ENCODE peak calls at places on chromosomes 3 and 15, in seven cellular contexts. O, Q, S, N, U, C and H are unnamed samples.

GRCh38 chr15:47332481-47332880 is 384.8 kb upstream of the SEMA6D start:
- DNase-seq in O (no peak), Q (no peak), S (no peak), N (no peak), U (no peak), C (no peak), H (no peak)

GRCh38 chr3:122101646-122102045 is 46.5 kb downstream of the CD86 start:
- DNase-seq in O (no peak), Q (no peak), S (no peak), N (no peak), U (peak; percentile 55), C (no peak), H (peak; percentile 21)

GRCh38 chr3:176631175-176631574 is 566.1 kb downstream of the TBL1XR1 start:
- DNase-seq in O (no peak), Q (no peak), S (no peak), N (no peak), U (no peak), C (no peak), H (no peak)

GRCh38 chr15:68411276-68411675 is 20.7 kb downstream of the ITGA11 start:
- DNase-seq in O (peak; percentile 20), Q (no peak), S (no peak), N (no peak), U (no peak), C (peak; percentile 37), H (no peak)

GRCh38 chr15:63332367-63333078 is 49.1 kb downstream of the CA12 start:
- DNase-seq in O (no peak), Q (no peak), S (no peak), N (no peak), U (peak; percentile 56), C (no peak), H (no peak)

GRCh38 chr15:79128556-79128955 is 38.0 kb upstream of the RASGRF1 start:
- DNase-seq in O (no peak), Q (no peak), S (no peak), N (no peak), U (no peak), C (no peak), H (no peak)

GRCh38 chr3:15287565-15288330 is 44.6 kb downstream of the SH3BP5 start:
- DNase-seq in O (peak; percentile 83), Q (peak; percentile 82), S (no peak), N (peak; percentile 78), U (no peak), C (peak; percentile 93), H (no peak)

GRCh38 chr3:109683746-109684145 is 346.4 kb upstream of the DPPA4 start:
- DNase-seq in O (no peak), Q (no peak), S (no peak), N (no peak), U (no peak), C (no peak), H (no peak)

GRCh38 chr3:69288161-69288895 is 97.6 kb downstream of the FRMD4B start:
- DNase-seq in O (no peak), Q (no peak), S (peak; percentile 75), N (no peak), U (peak; percentile 20), C (no peak), H (peak; percentile 69)

GRCh38 chr15:80494311-80494710 is 90.1 kb downstream of the ARNT2 start:
- DNase-seq in O (no peak), Q (no peak), S (no peak), N (no peak), U (peak; percentile 40), C (no peak), H (no peak)

GRCh38 chr15:33226559-33227181 is 32.2 kb upstream of the FMN1 start:
- DNase-seq in O (peak; percentile 14), Q (no peak), S (peak; percentile 25), N (peak; percentile 55), U (peak; percentile 3), C (no peak), H (peak; percentile 44)

GRCh38 chr3:128489860-128490649 is 2.9 kb downstream of the GATA2 start:
- DNase-seq in O (peak; percentile 56), Q (no peak), S (peak; percentile 64), N (peak; percentile 30), U (peak; percentile 71), C (peak; percentile 62), H (no peak)

GRCh38 chr3:27456554-27456953 is 27.6 kb downstream of the SLC4A7 start:
- DNase-seq in O (no peak), Q (no peak), S (no peak), N (no peak), U (no peak), C (no peak), H (no peak)

GRCh38 chr15:74808073-74808839 is 4.4 kb upstream of the LMAN1L start:
- DNase-seq in O (no peak), Q (no peak), S (no peak), N (peak; percentile 54), U (no peak), C (no peak), H (no peak)

GRCh38 chr15:33131880-33132279 is 62.6 kb downstream of the FMN1 start:
- DNase-seq in O (no peak), Q (no peak), S (no peak), N (no peak), U (no peak), C (no peak), H (no peak)

GRCh38 chr15:70669966-70670658 is 93.2 kb downstream of the UACA start:
- DNase-seq in O (peak; percentile 28), Q (no peak), S (no peak), N (peak; percentile 70), U (peak; percentile 42), C (no peak), H (no peak)

GRCh38 chr3:194109192-194109863 is 26.6 kb upstream of the HES1 start:
- DNase-seq in O (no peak), Q (no peak), S (no peak), N (no peak), U (no peak), C (no peak), H (no peak)

GRCh38 chr15:74203914-74204431 is 1.4 kb upstream of the STRA6 start:
- DNase-seq in O (no peak), Q (no peak), S (peak; percentile 45), N (no peak), U (no peak), C (peak; percentile 88), H (no peak)

GRCh38 chr3:196643201-196643749 is 3.8 kb downstream of the NRROS start:
- DNase-seq in O (no peak), Q (no peak), S (no peak), N (no peak), U (no peak), C (peak; percentile 78), H (peak; percentile 81)

GRCh38 chr15:92226020-92226612 is 167.6 kb upstream of the ST8SIA2 start:
- DNase-seq in O (no peak), Q (no peak), S (peak; percentile 17), N (no peak), U (peak; percentile 28), C (no peak), H (no peak)

DNA sequence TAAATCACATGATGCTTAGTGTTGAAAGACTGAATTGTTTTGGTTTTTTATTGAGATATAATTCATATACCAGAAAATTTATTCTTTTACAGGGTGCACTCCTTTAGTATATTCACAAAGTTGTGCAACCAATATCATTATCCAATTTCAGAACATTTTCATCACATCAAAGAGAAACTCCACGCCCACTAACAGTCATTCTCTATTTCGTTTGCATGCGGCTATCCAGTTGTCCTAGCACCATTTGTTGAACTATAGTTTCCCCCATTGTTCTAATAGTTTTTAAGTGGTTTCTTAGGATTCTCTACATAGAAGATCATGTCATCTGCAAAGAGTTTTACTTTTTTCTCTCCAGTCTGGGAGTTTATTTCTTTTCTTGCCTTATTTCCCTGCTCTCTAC is 3.6 kb downstream of the EHD4 start:
- DNase-seq in O (no peak), Q (no peak), S (no peak), N (no peak), U (no peak), C (no peak), H (no peak)
- TF ChIP-seq CTCF in O (no peak), Q (no peak), S (no peak), N (no peak), U (no peak), C (no peak), H (no peak)

GRCh38 chr3:67593761-67594234 is 60.6 kb downstream of the SUCLG2 start:
- DNase-seq in O (no peak), Q (no peak), S (peak; percentile 34), N (no peak), U (peak; percentile 28), C (no peak), H (no peak)
- TF ChIP-seq CTCF in O (no peak), Q (no peak), S (no peak), N (no peak), U (no peak), C (no peak), H (no peak)

GRCh38 chr3:64496786-64497560 is 190.8 kb downstream of the ADAMTS9 start:
- DNase-seq in O (no peak), Q (no peak), S (no peak), N (no peak), U (no peak), C (no peak), H (no peak)
- TF ChIP-seq CTCF in O (no peak), Q (no peak), S (no peak), N (no peak), U (no peak), C (no peak), H (no peak)

DNA sequence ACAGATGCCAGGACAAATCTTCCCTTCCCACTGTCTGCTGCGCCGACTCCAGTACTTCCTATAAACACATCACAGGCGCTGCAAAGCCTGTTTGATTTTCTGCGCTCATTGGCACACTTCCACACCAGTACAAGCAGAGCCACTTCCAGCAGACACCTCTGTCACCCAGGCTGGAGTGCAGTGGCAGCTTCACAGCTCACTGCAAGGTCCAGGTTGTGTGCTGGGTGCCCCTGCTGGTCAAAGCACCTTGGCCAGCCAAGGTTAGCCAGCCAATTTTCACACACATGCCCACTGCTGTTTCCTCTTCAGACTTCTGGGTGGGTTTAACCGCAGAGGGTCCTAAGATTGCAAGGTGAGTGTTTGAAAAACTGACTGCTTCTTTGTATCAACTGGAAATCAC is 4.9 kb downstream of the CHDH start:
- DNase-seq in O (no peak), Q (no peak), S (no peak), N (no peak), U (peak; percentile 14), C (peak; percentile 51), H (no peak)
- TF ChIP-seq CTCF in O (no peak), Q (no peak), S (no peak), N (no peak), U (no peak), C (no peak), H (no peak)

GRCh38 chr15:40766906-40767837 is 2.6 kb upstream of the C15orf62 start:
- DNase-seq in O (no peak), Q (no peak), S (no peak), N (no peak), U (no peak), C (no peak), H (peak; percentile 35)

GRCh38 chr15:40767838-40768491 is 1.8 kb upstream of the C15orf62 start:
- DNase-seq in O (no peak), Q (no peak), S (no peak), N (no peak), U (no peak), C (no peak), H (no peak)

GRCh38 chr15:40769310-40770146 is at the start of gene C15orf62:
- DNase-seq in O (peak; percentile 58), Q (no peak), S (no peak), N (no peak), U (peak; percentile 74), C (peak; percentile 65), H (peak; percentile 88)

GRCh38 chr15:40770147-40770721 is 454 bp downstream of the C15orf62 start:
- DNase-seq in O (no peak), Q (no peak), S (no peak), N (no peak), U (no peak), C (no peak), H (peak; percentile 26)

GRCh38 chr15:40768492-40769309 is 1.1 kb upstream of the C15orf62 start:
- DNase-seq in O (no peak), Q (no peak), S (no peak), N (no peak), U (no peak), C (no peak), H (no peak)
- TF ChIP-seq CTCF in O (no peak), Q (no peak), S (no peak), N (no peak), U (no peak), C (no peak), H (no peak)